ENCODE peak calls at places on chromosome 17, in seven cellular contexts. L is suprapubic skin, U is prostate gland, V is GM23338, A is Panc1, M is breast epithelium, T is HCT116. W is an unnamed sample.

GRCh38 chr17:6476061-6476833 is 32.0 kb downstream of the PIMREG start:
- DNase-seq in L (no peak), A (no peak), M (no peak), V (no peak), U (no peak), T (no peak), W (no peak)

GRCh38 chr17:45296833-45297124 is 20.0 kb downstream of the MAP3K14 start:
- DNase-seq in T (no peak), L (no peak), U (peak; percentile 89), M (no peak), V (no peak), A (no peak), W (no peak)

GRCh38 chr17:58932956-58933355 is 173.7 kb downstream of the TRIM37 start:
- DNase-seq in V (no peak), T (no peak), U (no peak), M (no peak), L (no peak), A (no peak), W (no peak)

GRCh38 chr17:77829871-77830799 is 128.4 kb upstream of the TNRC6C start:
- DNase-seq in A (no peak), U (no peak), T (no peak), L (peak; percentile 85), M (peak; percentile 50), V (no peak), W (peak; percentile 51)

GRCh38 chr17:39264119-39264518 is 38.4 kb upstream of the STAC2 start:
- DNase-seq in U (no peak), L (no peak), V (no peak), M (no peak), A (no peak), T (no peak), W (no peak)

GRCh38 chr17:44002141-44002848 is 2.1 kb upstream of the NAGS start:
- DNase-seq in M (no peak), L (no peak), V (no peak), T (no peak), U (no peak), A (no peak), W (no peak)

GRCh38 chr17:58531122-58531521 is 16.7 kb upstream of the MTMR4 start:
- DNase-seq in M (no peak), V (peak; percentile 54), L (no peak), U (no peak), T (no peak), A (no peak), W (no peak)

GRCh38 chr17:6710317-6710716 is 2.9 kb downstream of the SLC13A5 start:
- DNase-seq in A (no peak), V (no peak), T (no peak), U (no peak), M (no peak), L (peak; percentile 44), W (no peak)

GRCh38 chr17:6831662-6832263 is at the start of gene TEKT1:
- DNase-seq in L (peak; percentile 86), T (no peak), M (peak; percentile 87), V (peak; percentile 97), U (peak; percentile 57), A (no peak), W (peak; percentile 92)

GRCh38 chr17:52027620-52028019 is 130.9 kb downstream of the CA10 start:
- DNase-seq in L (no peak), M (no peak), T (no peak), A (peak; percentile 2), U (no peak), V (no peak), W (no peak)

GRCh38 chr17:63381101-63381729 is 64.9 kb downstream of the CYB561 start:
- DNase-seq in L (no peak), A (no peak), M (no peak), U (no peak), V (no peak), T (no peak), W (no peak)

GRCh38 chr17:1865252-1866037 is 35.6 kb downstream of the RPA1 start:
- DNase-seq in V (peak; percentile 69), M (no peak), T (peak; percentile 4), A (peak; percentile 18), U (peak; percentile 23), L (no peak), W (peak; percentile 78)

GRCh38 chr17:74211929-74212261 is 1.5 kb upstream of the TTYH2 start:
- DNase-seq in A (no peak), U (no peak), L (no peak), M (no peak), V (peak; percentile 19), T (no peak), W (no peak)

GRCh38 chr17:81694810-81695209 is 8.4 kb upstream of the MRPL12 start:
- DNase-seq in L (no peak), A (no peak), T (no peak), V (no peak), M (no peak), U (no peak), W (no peak)

GRCh38 chr17:81700353-81701287 is 2.5 kb upstream of the MRPL12 start:
- DNase-seq in L (no peak), V (no peak), A (no peak), U (no peak), T (no peak), M (no peak), W (no peak)

GRCh38 chr17:81695801-81696200 is 7.4 kb upstream of the MRPL12 start:
- DNase-seq in L (no peak), V (no peak), M (no peak), A (no peak), U (no peak), T (no peak), W (no peak)

GRCh38 chr17:81696218-81696941 is 6.8 kb upstream of the MRPL12 start:
- DNase-seq in M (no peak), V (no peak), L (no peak), T (no peak), A (no peak), U (no peak), W (no peak)

DNA sequence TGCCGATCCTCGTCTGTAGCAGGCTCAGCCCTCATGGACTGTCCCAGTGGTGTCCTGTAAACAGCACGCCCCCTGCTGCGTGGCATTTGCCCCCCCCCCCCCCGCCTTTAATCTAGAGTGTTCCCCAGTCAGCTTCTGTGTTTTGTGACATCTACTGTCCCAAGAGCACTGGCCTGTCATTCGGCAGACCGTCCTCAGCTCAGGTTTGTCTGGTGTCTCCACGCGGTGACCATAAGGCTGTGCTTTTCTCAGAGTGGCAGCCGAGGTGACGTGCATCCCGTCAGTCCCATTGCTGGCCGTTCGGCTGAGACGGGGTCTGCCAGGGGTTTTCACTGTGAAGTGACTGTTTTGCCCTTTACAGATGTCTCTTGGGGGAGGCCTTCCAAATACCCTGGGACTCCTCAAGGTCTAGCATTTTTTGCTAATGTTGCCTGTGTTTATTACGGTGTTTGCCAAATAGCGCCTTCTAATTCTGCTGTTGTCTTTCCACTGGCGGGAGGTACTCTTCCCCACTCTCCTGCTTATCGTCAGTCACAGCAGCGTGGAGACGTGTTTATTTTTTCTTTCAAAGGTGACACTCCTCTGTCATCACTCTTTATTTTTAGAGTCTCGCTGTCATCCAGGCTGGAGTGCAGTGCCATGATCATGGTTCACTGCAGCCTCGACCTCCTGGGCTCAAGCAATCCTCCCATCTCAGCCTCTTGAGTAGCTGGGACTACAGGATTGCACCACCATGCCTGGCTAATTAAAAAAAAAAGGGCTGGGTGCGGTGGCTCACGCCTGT is 5.7 kb upstream of the MRPL12 start:
- DNase-seq in U (no peak), M (no peak), V (no peak), L (no peak), A (no peak), T (no peak), W (no peak)
- H3K27ac ChIP-seq in U (no peak overlapping the region), M (no peak overlapping the region), V (no peak overlapping the region), L (no peak overlapping the region), A (no peak overlapping the region), T (peak overlapping the region; percentile 27), W (no peak overlapping the region)

GRCh38 chr17:8499171-8499570 is 63.5 kb downstream of the NDEL1 start:
- DNase-seq in A (no peak), L (no peak), T (no peak), U (no peak), V (no peak), M (no peak), W (no peak)

GRCh38 chr17:8503368-8503767 is 67.7 kb downstream of the NDEL1 start:
- DNase-seq in L (no peak), T (no peak), M (no peak), A (no peak), U (no peak), V (no peak), W (no peak)

GRCh38 chr17:8502100-8502499 is 66.4 kb downstream of the NDEL1 start:
- DNase-seq in T (no peak), U (no peak), M (no peak), V (no peak), A (no peak), L (no peak), W (no peak)

GRCh38 chr17:8499614-8500013 is 63.9 kb downstream of the NDEL1 start:
- DNase-seq in M (no peak), T (no peak), A (no peak), U (no peak), V (no peak), L (no peak), W (no peak)

DNA sequence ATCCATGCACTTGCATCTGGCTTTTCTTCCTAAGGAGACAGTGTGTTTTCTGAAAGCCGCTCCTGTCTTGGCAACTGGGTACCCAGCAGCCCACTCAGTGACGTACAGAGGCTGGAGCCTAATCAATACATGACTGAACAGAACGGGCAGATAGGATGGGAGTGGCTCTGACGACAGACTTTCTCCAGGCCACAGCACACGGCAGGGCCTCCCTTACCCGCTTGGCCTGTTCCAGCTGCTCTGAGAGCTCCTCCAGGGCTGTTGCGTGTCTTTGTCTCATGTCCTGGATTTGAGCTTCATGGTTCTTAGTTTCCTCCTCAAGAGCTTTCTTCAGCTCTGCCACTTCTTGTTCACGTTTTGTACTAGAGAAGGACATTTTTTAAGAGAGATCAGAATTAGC is 64.9 kb downstream of the NDEL1 start:
- DNase-seq in T (no peak), L (peak; percentile 62), M (no peak), V (no peak), A (no peak), U (no peak), W (no peak)
- TF ChIP-seq POLR2AphosphoS5 in T (no peak), L (no peak), M (no peak), V (no peak), A (no peak), U (no peak), W (no peak)

GRCh38 chr17:15900871-15901270 is 44.1 kb upstream of the ADORA2B start:
- DNase-seq in T (no peak), U (no peak), M (no peak), V (no peak), A (no peak), L (no peak), W (no peak)
- H3K4me3 ChIP-seq in T (no peak overlapping the region), U (no peak overlapping the region), M (no peak overlapping the region), V (no peak overlapping the region), A (no peak overlapping the region), L (no peak overlapping the region), W (no peak overlapping the region)

DNA sequence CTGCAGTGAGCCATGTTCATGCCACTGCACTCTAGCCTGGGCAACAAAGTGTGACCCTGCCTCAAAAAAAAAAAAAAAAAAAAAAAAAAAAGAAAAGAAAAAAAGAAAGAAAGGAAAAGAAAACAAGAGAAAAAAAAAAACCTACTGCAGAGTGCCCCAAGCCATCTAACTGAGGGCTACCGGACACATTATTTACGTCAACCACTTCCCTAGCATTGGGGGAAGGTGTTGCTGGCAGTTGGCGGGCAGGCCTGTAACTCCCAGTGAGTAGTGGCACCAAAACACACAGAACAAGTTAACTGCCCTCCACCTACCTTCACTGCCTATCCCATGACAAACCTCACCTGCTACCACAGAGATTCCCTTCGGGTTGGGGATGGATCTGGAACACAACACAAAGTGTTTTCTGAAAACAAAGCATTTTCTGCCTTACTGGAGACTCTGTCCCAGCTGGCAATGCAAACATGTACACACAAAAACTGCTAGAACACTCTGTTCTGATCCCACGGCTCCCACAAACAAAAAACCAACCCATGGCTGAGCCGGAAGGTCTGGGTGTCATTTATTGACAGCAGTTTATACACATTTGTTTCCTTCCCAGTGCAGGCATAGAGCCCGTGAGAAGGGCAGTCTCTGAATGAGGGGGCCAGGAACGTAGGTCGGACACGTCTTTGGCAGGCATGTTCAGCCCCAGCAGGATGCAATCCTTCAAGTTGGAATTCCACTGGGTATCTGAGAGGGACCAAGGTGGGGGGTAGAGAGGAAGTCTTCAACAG is 11.0 kb downstream of the PHB1 start:
- DNase-seq in A (no peak), L (peak; percentile 77), T (no peak), V (no peak), U (peak; percentile 71), M (no peak), W (no peak)
- H3K27ac ChIP-seq in A (no peak overlapping the region), L (peak overlapping the region; percentile 73), T (no peak overlapping the region), V (no peak overlapping the region), U (peak overlapping the region; percentile 84), M (peak overlapping the region; percentile 74), W (no peak overlapping the region)